ENCODE peak calls at places on chromosome 15, in seven cellular contexts. O, V, B, L, U, E and C are unnamed samples.

GRCh38 chr15:76179023-76179422 is 119.2 kb downstream of the TMEM266 start:
- DNase-seq in B (no peak), E (no peak), V (no peak), U (no peak), L (no peak), O (no peak), C (no peak)

GRCh38 chr15:73052679-73053397 is 575 bp downstream of the NEO1 start:
- DNase-seq in V (peak), O (peak), E (peak), U (peak), B (peak), L (peak), C (peak)

GRCh38 chr15:58865420-58865880 is 68.0 kb downstream of the SLTM start:
- DNase-seq in E (no peak), V (no peak), U (no peak), O (no peak), B (no peak), L (no peak), C (no peak)

GRCh38 chr15:86813892-86814291 is 734.2 kb downstream of the AGBL1 start:
- DNase-seq in V (no peak), L (no peak), U (no peak), E (no peak), O (no peak), B (no peak), C (no peak)

GRCh38 chr15:38662398-38662797 is 97.8 kb upstream of the RASGRP1 start:
- DNase-seq in U (no peak), V (no peak), O (no peak), E (no peak), B (no peak), L (no peak), C (no peak)

GRCh38 chr15:98801234-98801561 is 152.9 kb downstream of the IGF1R start:
- DNase-seq in E (no peak), O (no peak), B (no peak), L (no peak), V (peak), U (no peak), C (no peak)

GRCh38 chr15:59199775-59200465 is 6.7 kb upstream of the LDHAL6B start:
- DNase-seq in L (peak), B (peak), O (no peak), U (no peak), E (no peak), V (no peak), C (peak)

GRCh38 chr15:62594017-62594416 is 428.9 kb upstream of the C2CD4B start:
- DNase-seq in O (no peak), V (no peak), E (no peak), B (no peak), L (peak), U (no peak), C (peak)

GRCh38 chr15:68420186-68420684 is 11.7 kb downstream of the ITGA11 start:
- DNase-seq in B (no peak), L (no peak), O (no peak), U (no peak), E (peak), V (peak), C (no peak)

GRCh38 chr15:37682304-37682703 is 252.1 kb upstream of the TMCO5A start:
- DNase-seq in O (no peak), V (peak), E (no peak), B (peak), L (peak), U (no peak), C (peak)

GRCh38 chr15:61063875-61064320 is 165.2 kb downstream of the RORA start:
- DNase-seq in L (no peak), O (peak), V (no peak), E (no peak), B (no peak), U (no peak), C (no peak)

GRCh38 chr15:58551764-58552504 is 120.1 kb downstream of the LIPC start:
- DNase-seq in V (no peak), U (no peak), E (no peak), B (peak), O (peak), L (peak), C (peak)

GRCh38 chr15:43237842-43238470 is 17.1 kb upstream of the EPB42 start:
- DNase-seq in U (no peak), E (no peak), B (no peak), O (no peak), V (no peak), L (no peak), C (no peak)

GRCh38 chr15:63628123-63628822 is 31.1 kb downstream of the FBXL22 start:
- DNase-seq in B (no peak), V (no peak), U (no peak), E (no peak), O (no peak), L (peak), C (no peak)

DNA sequence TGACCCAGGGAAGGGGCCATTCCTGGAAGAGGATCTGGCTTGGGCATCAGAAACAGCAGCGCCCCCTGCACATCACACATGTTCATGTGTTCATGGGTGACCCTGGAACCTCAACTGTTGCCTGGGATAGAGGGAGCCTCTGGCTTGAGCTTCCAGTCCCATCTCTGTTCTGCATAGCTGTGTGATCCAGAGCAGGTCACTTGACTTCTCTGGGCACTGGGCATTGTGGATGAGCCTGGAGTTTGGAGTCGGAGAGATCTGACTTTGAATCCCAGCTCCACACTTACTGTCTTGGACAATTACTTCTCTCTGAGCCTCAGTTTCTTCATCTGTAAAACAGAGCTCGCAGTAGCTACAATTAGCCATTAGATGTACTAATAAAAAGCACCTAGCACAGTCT is 15.6 kb downstream of the PAK6 start:
- DNase-seq in B (no peak), O (no peak), U (no peak), V (no peak), E (no peak), L (no peak), C (no peak)
- TF ChIP-seq CTCF in B (no peak), O (no peak), U (no peak), V (no peak), E (no peak), L (no peak), C (no peak)

DNA sequence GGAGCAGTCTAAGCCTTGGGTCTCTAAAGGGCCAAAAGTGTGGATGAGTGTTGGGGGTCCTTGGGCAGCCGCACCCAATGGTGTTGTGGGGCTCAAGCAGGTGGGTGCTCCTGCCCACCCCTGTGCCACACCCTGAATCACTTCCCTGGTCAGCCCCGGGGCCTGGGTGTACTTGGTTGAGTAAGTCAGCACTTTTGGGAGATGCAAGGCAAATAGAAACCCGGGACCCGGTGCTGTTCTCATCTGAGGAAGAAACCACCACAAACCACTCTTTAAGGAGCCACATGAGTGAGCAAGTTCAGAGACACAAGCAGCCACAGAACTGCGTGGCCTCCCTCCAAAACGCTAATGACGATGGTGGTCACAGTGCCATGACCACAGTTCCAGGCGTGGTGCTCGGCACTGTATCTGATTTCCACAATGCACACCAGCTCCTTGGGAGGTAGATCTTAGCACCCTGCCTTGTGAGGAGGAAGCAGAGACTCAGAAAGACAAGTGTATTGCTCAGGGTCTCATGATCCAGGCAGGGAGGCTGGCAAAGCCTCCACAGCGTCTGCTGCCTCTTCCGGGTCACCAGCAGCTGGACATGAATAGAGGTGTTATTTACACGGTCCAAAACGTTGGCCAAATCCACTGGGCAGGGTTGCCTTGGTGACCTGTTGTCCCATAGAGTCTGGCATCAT is 118.2 kb upstream of the ALDH1A3 start:
- DNase-seq in L (no peak), U (no peak), V (no peak), O (no peak), B (no peak), E (no peak), C (no peak)
- H3K4me3 ChIP-seq in L (no peak), U (no peak), V (no peak), O (no peak), B (no peak), E (no peak), C (no peak)

GRCh38 chr15:67385971-67386370 is 131.4 kb downstream of the IQCH start:
- DNase-seq in U (no peak), L (no peak), B (no peak), O (no peak), E (no peak), V (no peak), C (no peak)
- TF ChIP-seq CTCF in U (no peak), L (peak), B (no peak), O (no peak), E (no peak), V (no peak), C (peak)

DNA sequence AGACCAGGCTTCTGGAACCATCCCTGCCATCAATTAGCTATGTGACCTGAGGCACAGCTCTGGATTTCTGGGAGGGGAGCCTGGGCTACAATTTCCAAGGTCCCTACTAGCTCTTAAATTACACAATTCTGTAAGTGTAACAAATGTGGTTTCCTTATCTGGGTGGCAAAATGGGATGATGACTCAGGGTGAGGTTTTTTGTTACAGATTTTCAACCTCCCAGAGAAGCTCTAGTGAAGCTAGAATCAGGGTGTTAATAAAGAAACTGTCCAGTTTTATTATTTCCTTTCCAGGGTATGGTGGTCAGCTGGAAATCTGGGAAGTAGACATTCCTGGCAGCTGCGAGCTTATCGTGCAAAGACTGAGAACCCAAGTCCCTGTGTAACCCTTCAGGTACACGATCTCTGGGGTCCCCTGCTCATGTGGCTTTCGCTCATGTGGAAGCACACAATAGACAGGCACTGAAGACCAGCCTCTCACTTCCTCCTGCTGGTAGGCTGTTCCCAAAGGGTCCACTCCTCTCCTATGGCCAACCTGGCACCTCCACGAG is 7.3 kb downstream of the RAB27A start:
- DNase-seq in V (no peak), B (peak), L (peak), E (no peak), U (no peak), O (no peak), C (peak)
- H3K4me3 ChIP-seq in V (no peak), B (no peak), L (peak), E (no peak), U (no peak), O (no peak), C (no peak)

GRCh38 chr15:91099616-91100560 is at the start of gene SV2B:
- DNase-seq in U (no peak), O (peak), L (peak), E (no peak), B (peak), V (peak), C (peak)
- TF ChIP-seq CTCF in U (no peak), O (no peak), L (no peak), E (no peak), B (no peak), V (peak), C (peak)

DNA sequence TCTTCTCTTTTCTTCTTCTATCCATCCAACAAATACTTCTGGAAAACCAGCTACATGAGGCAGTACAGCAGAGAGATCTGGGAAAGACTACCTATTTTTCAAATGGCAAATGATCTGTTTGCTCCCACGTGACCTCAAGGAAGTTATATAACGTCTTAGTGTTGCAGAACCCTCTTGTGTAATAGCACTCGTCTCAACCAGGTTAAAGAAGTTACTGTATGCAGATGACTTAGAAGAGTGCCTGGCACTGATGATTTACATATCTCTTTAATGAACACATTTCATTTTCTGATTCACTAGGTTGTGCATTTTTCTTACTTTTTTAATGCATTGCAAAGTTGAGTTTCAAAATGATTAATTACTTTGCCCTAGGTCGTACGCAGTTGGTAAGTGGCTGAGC is 312.5 kb downstream of the SV2B start:
- DNase-seq in U (no peak), V (no peak), E (no peak), B (peak), O (no peak), L (no peak), C (no peak)
- H3K4me3 ChIP-seq in U (no peak), V (no peak), E (no peak), B (no peak), O (no peak), L (no peak), C (no peak)

DNA sequence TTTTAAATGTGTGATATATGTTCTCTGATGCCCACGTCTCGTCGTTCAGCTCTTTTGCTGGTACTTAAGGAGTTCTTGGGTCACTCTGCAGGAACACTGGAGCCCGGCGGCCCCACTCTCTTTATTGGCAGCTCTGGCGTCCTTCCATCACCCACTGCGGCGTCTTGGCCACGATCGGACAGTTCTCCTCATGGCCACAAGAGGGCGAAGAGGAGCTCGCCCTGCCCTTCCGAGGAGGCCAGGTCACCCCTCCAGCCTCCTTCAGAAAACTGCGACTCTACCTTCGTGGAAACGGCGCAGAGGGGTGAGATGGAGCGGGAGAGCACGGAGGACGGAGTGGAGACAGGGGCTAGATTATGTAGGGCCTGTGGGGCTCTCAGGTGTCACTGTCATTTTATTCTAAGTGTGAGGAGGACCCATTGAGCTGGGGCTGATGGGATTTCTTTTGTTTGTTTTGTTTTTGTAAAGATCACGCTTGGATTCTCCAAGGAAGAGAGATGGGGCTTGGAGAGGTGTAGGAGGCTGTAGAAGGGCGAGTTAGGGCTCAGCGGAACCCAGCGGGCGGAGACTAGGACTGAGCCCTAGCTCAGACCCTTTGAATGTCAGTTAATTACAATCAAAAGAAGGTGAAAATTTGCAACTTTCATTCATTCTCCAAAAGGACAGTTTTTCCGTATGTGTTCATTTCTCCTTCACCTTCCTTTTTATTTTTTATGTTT is 28.0 kb upstream of the GABRA5 start:
- DNase-seq in O (no peak), E (no peak), B (no peak), L (peak), U (no peak), V (peak), C (no peak)
- TF ChIP-seq CTCF in O (no peak), E (no peak), B (peak), L (peak), U (no peak), V (peak), C (peak)